ENCODE peak calls at places on chromosomes 16 and 17, in six cellular contexts. Z is GM23338, V is HepG2, S is WTC11, X is K562, I is H1. R is an unnamed sample.

GRCh38 chr16:87135631-87136030 is 181.6 kb downstream of the C16orf95 start:
- DNase-seq in Z (no peak), V (no peak), S (no peak), X (no peak), I (no peak), R (no peak)

GRCh38 chr17:20289984-20290383 is 177.4 kb downstream of the LGALS9B start:
- DNase-seq in Z (no peak), V (peak), S (no peak), X (no peak), I (no peak), R (no peak)

GRCh38 chr16:54204756-54205155 is 81.8 kb downstream of the IRX3 start:
- DNase-seq in Z (no peak), V (no peak), S (no peak), X (no peak), I (no peak), R (no peak)

GRCh38 chr17:66952031-66952524 is 12.4 kb upstream of the CACNG4 start:
- DNase-seq in Z (peak), V (peak), S (peak), X (no peak), I (peak), R (no peak)

GRCh38 chr16:10749680-10750035 is 6.0 kb downstream of the NUBP1 start:
- DNase-seq in Z (no peak), V (no peak), S (no peak), X (no peak), I (no peak), R (no peak)

GRCh38 chr17:68381076-68381900 is 76.0 kb downstream of the WIPI1 start:
- DNase-seq in Z (no peak), V (no peak), S (no peak), X (no peak), I (no peak), R (no peak)

GRCh38 chr17:7029659-7030058 is 6.2 kb upstream of the SLC16A13 start:
- DNase-seq in Z (no peak), V (no peak), S (no peak), X (no peak), I (no peak), R (no peak)

GRCh38 chr16:73058221-73058615 is 10.3 kb upstream of the ZFHX3 start:
- DNase-seq in Z (peak), V (no peak), S (no peak), X (peak), I (no peak), R (no peak)

GRCh38 chr16:28100810-28101532 is 37.5 kb upstream of the GSG1L start:
- DNase-seq in Z (no peak), V (no peak), S (no peak), X (no peak), I (no peak), R (no peak)

DNA sequence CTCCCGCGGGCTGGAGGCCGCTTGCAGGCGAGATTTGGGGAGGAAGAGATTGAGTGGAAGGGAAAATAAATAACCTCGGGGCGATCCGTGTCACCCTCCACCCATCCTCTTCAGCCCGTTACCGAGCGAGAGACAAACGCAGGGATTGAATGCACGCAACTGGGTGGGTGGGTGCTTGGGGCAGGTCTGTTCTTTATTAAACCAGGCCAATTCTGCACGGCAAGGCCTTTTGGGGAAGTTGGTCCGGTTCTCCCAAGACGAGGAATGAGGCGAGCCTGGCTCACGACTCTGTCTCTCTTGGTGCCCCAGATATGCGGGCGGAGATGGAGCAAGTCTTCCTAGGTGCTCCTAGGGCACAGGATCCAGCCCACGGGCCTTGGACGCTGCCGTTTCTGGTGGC is 396 bp upstream of the HOXB7 start:
- DNase-seq in Z (no peak), V (no peak), S (no peak), X (no peak), I (no peak), R (no peak)
- TF ChIP-seq CREB1 in Z (no peak), V (no peak), S (no peak), X (no peak), I (no peak), R (no peak)

GRCh38 chr16:24539850-24540484 is 601 bp downstream of the RBBP6 start:
- DNase-seq in Z (peak), V (no peak), S (no peak), X (peak), I (no peak), R (no peak)

GRCh38 chr16:24541534-24541933 is 2.2 kb downstream of the RBBP6 start:
- DNase-seq in Z (no peak), V (no peak), S (no peak), X (no peak), I (no peak), R (no peak)

GRCh38 chr16:24539295-24539849 is at the start of gene RBBP6:
- DNase-seq in Z (peak), V (peak), S (peak), X (peak), I (peak), R (peak)

GRCh38 chr16:24538756-24539294 is 541 bp upstream of the RBBP6 start:
- DNase-seq in Z (no peak), V (peak), S (no peak), X (peak), I (no peak), R (no peak)

DNA sequence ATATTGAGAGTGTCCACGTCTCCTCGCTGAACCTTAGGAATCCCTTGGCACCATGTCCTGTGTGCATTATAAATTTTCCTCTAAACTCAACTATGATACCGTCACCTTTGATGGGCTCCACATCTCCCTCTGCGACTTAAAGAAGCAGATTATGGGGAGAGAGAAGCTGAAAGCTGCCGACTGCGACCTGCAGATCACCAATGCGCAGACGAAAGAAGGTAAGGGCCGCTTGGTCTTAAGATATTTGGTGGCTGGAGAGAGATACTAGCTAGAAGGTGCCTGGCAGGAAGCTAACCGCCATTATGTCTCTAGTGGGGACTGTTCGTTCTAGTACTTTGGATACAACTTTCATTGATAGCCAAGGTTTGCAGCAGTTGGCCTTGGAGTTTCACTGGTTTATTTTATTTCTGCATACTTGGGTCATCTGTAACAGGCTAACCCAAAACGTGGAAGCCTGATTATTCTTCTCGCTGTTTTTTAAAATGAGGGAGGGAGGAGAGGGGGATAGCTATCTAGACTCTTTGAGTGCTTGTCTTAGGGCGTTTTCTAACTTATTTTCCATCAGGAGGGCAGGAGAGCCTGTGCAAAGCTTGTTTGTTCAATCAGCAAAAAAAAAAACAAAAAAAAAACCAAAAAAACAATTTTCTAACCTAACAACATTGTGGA is 1.3 kb downstream of the RBBP6 start:
- DNase-seq in Z (peak), V (no peak), S (no peak), X (peak), I (no peak), R (no peak)
- TF ChIP-seq CREB1 in Z (no peak), V (no peak), S (no peak), X (no peak), I (no peak), R (no peak)

GRCh38 chr17:57422574-57423164 is 166.3 kb downstream of the MSI2 start:
- DNase-seq in Z (no peak), V (no peak), S (no peak), X (no peak), I (no peak), R (peak)
- TF ChIP-seq CREB1 in Z (no peak), V (no peak), S (no peak), X (no peak), I (no peak), R (peak)

GRCh38 chr16:85520853-85521736 is 92.0 kb upstream of the GSE1 start:
- DNase-seq in Z (no peak), V (peak), S (no peak), X (no peak), I (no peak), R (no peak)
- TF ChIP-seq CREB1 in Z (no peak), V (no peak), S (no peak), X (no peak), I (no peak), R (no peak)

GRCh38 chr16:51569204-51569911 is 418.3 kb upstream of the SALL1 start:
- DNase-seq in Z (no peak), V (no peak), S (no peak), X (no peak), I (no peak), R (no peak)
- TF ChIP-seq CREB1 in Z (no peak), V (no peak), S (no peak), X (no peak), I (no peak), R (no peak)

DNA sequence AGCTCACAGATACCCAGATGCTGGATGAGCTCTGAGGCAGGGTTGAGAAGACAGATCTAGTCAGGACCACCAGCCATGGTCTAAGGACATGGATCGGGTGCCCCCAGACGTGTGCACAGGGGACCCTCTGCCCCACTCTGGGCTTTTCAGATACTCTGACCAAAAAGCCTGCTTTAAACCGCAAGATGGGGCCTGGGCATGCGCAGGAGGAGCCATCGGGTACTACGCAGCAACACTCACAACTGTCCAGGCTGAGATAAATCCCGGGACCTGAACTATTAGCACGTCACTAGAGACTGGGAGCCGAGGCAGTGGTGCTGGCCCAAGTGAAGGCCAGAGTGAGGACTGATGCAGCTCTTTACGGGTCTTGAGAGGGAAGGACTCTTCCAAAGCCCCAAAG is 32.9 kb downstream of the SCNN1G start:
- DNase-seq in Z (no peak), V (no peak), S (no peak), X (no peak), I (no peak), R (no peak)
- TF ChIP-seq CREB1 in Z (no peak), V (no peak), S (no peak), X (no peak), I (no peak), R (no peak)

DNA sequence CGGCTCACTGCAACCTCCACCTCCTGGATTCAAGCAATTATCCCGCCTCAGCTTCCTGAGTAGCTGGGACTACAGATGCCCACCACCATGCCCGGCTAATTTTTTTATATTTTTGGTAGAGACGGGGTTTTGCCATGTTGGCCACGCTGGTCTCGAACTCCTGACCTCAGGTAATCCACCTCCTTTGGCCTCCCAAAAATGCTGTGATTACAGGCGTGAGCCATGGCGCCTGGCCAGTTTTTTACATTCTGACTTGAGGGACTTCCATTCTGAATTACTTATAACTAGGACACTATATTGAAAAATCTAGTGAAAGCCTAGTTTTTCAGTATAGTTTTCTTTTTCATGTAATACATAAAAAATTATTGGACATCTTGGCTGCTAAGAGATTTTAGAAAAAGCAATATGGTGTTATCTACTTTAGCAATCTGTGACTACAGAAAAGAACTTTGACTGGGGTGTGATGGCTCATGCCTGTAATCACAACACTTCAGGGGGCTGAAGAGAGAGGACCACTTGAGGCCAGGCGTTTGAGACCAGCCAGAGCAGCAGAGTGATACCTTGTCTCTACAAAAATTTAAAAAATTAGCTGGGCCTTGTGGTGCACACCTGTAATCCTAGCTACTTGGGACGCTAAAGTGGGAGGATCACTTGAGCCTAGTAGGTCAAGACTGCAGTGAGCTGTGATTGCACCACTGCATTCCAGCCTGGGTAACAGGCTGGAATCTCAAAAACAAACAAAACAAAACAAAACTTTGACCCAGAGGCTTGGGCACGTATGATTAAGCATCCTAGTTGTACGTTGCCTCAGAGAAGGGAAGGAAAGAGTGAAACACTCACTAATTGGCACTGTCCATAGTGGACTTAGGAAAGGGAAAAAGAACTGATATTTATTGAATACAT is 26.8 kb upstream of the GOSR1 start:
- DNase-seq in Z (no peak), V (peak), S (no peak), X (no peak), I (no peak), R (no peak)
- TF ChIP-seq CREB1 in Z (no peak), V (peak), S (no peak), X (no peak), I (no peak), R (no peak)

GRCh38 chr17:74179576-74179975 is 23.9 kb upstream of the RPL38 start:
- DNase-seq in Z (no peak), V (no peak), S (no peak), X (no peak), I (no peak), R (no peak)

GRCh38 chr17:74176546-74177001 is 26.9 kb upstream of the RPL38 start:
- DNase-seq in Z (peak), V (peak), S (peak), X (peak), I (peak), R (no peak)

GRCh38 chr17:74181341-74181740 is 22.1 kb upstream of the RPL38 start:
- DNase-seq in Z (no peak), V (no peak), S (no peak), X (no peak), I (no peak), R (no peak)

GRCh38 chr17:74180336-74180735 is 23.1 kb upstream of the RPL38 start:
- DNase-seq in Z (no peak), V (no peak), S (no peak), X (no peak), I (no peak), R (no peak)

GRCh38 chr17:74177018-74177450 is 26.4 kb upstream of the RPL38 start:
- DNase-seq in Z (no peak), V (no peak), S (no peak), X (no peak), I (no peak), R (no peak)
- TF ChIP-seq CREB1 in Z (no peak), V (no peak), S (no peak), X (no peak), I (no peak), R (no peak)

GRCh38 chr16:69204106-69204655 is 17.2 kb downstream of the SNTB2 start:
- DNase-seq in Z (no peak), V (no peak), S (no peak), X (no peak), I (no peak), R (no peak)
- TF ChIP-seq CREB1 in Z (no peak), V (no peak), S (no peak), X (no peak), I (no peak), R (no peak)

R was measured in GM12878.